ENCODE peak calls at places on chromosomes 1 and 21, in nine cellular contexts. M is CD8-positive, alpha-beta memory T cell; F is colonic mucosa; H is AG04450; T is heart left ventricle; U is pancreas; X is heart right ventricle; I is mesendoderm; V is prostate gland. Q is an unnamed sample.

GRCh38 chr1:179814513-179814838 is 63.1 kb downstream of the TOR1AIP2 start:
- DNase-seq in F (no peak), V (no peak), M (no peak), X (peak), T (no peak), H (peak), I (no peak), U (peak), Q (no peak)

GRCh38 chr21:14095021-14095420 is 115.7 kb downstream of the LIPI start:
- DNase-seq in F (no peak), M (no peak), T (no peak), I (no peak), X (no peak), H (no peak), U (no peak), V (no peak), Q (no peak)

GRCh38 chr1:8163039-8163438 is 136.9 kb upstream of the ERRFI1 start:
- DNase-seq in T (no peak), F (no peak), U (no peak), M (no peak), V (no peak), X (no peak), H (no peak), I (no peak), Q (no peak)

GRCh38 chr1:69911301-69911801 is 294.0 kb downstream of the LRRC40 start:
- DNase-seq in V (no peak), X (no peak), M (no peak), H (peak), U (no peak), T (no peak), I (no peak), F (no peak), Q (no peak)

GRCh38 chr1:162663086-162663485 is 30.8 kb downstream of the DDR2 start:
- DNase-seq in T (no peak), X (no peak), V (no peak), U (no peak), F (no peak), M (no peak), H (no peak), I (no peak), Q (no peak)

GRCh38 chr1:36211841-36212240 is 12.4 kb upstream of the THRAP3 start:
- DNase-seq in U (no peak), V (no peak), M (no peak), F (no peak), I (no peak), T (no peak), H (no peak), X (no peak), Q (no peak)

GRCh38 chr1:76511226-76511625 is 356.1 kb upstream of the ST6GALNAC5 start:
- DNase-seq in V (no peak), T (no peak), F (no peak), X (no peak), M (no peak), I (peak), U (no peak), H (no peak), Q (peak)

GRCh38 chr1:154714638-154715037 is 106.7 kb upstream of the ADAR start:
- DNase-seq in M (peak), X (no peak), H (no peak), V (no peak), F (no peak), U (no peak), I (peak), T (no peak), Q (no peak)

GRCh38 chr1:201480231-201481003 is 11.4 kb upstream of the PHLDA3 start:
- DNase-seq in I (peak), H (no peak), F (peak), U (peak), T (peak), X (peak), V (peak), M (peak), Q (peak)

GRCh38 chr1:245457562-245457961 is 302.8 kb downstream of the KIF26B start:
- DNase-seq in T (no peak), U (no peak), M (no peak), F (no peak), V (no peak), X (no peak), H (no peak), I (no peak), Q (no peak)

GRCh38 chr1:16614361-16615252 is 1.2 kb upstream of the NBPF1 start:
- DNase-seq in M (no peak), T (peak), X (no peak), U (peak), F (peak), V (peak), I (no peak), H (no peak), Q (peak)

GRCh38 chr1:229248821-229249817 is 21.8 kb upstream of the RAB4A start:
- DNase-seq in U (no peak), M (no peak), X (no peak), I (peak), V (no peak), F (no peak), T (no peak), H (no peak), Q (peak)

GRCh38 chr1:3857791-3858129 is 484 bp downstream of the DFFB start:
- DNase-seq in M (no peak), F (no peak), V (no peak), X (no peak), I (no peak), U (no peak), H (no peak), T (no peak), Q (no peak)

GRCh38 chr1:199410462-199410861 is 617.0 kb upstream of the NR5A2 start:
- DNase-seq in X (no peak), F (no peak), U (no peak), I (no peak), H (no peak), T (no peak), M (no peak), V (no peak), Q (no peak)
- H3K4me3 ChIP-seq in X (no peak), F (no peak), U (no peak), I (no peak), H (no peak), T (no peak), M (no peak), V (no peak), Q (no peak)

GRCh38 chr21:44965251-44966022 is 25.6 kb downstream of the SLX9 start:
- DNase-seq in X (peak), I (no peak), U (no peak), F (no peak), T (no peak), H (peak), M (no peak), V (no peak), Q (no peak)
- H3K27ac ChIP-seq in X (no peak), I (no peak), U (no peak), F (no peak), T (no peak), H (no peak), M (no peak), V (no peak), Q (no peak)

GRCh38 chr1:58884706-58885661 is 101.1 kb upstream of the JUN start:
- DNase-seq in T (no peak), F (peak), V (peak), H (no peak), U (peak), M (peak), X (no peak), I (no peak), Q (no peak)
- H3K4me3 ChIP-seq in T (no peak), F (no peak), V (no peak), H (no peak), U (no peak), M (no peak), X (no peak), I (no peak), Q (peak)

GRCh38 chr1:168190284-168190884 is 11.6 kb downstream of the TIPRL start:
- DNase-seq in U (no peak), T (no peak), X (no peak), M (no peak), V (no peak), F (no peak), H (no peak), I (no peak), Q (no peak)

DNA sequence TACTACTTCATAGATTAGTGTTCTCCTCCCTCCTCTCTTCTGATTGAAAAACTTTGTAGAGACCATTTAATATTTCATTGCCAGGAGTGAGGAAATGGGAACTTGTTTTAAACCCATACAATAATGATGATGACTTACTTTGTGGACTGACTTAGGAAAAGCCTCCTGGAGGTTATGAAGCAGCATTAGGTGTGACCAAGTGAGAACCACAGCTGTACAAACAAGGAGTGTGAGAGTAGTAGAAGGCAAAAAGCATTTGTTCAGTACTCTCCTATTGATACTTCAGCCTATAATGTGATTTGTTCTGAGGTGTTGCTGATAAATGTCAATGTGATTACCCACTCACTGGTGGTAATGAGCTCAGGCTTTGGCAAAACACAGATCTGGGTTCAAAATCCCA is 8.4 kb downstream of the TIPRL start:
- DNase-seq in X (no peak), V (no peak), T (no peak), I (no peak), H (no peak), M (no peak), U (no peak), F (no peak), Q (no peak)
- H3K27ac ChIP-seq in X (no peak), V (no peak), T (no peak), I (no peak), H (no peak), M (no peak), U (no peak), F (no peak), Q (no peak)

GRCh38 chr1:21022279-21023040 is 154.2 kb downstream of the EIF4G3 start:
- DNase-seq in H (peak), I (peak), T (peak), M (no peak), F (peak), U (no peak), V (peak), X (no peak), Q (no peak)
- H3K4me3 ChIP-seq in H (no peak), I (no peak), T (no peak), M (peak), F (no peak), U (no peak), V (no peak), X (no peak), Q (peak)